ENCODE peak calls at places on chromosomes 16 and 17, in six cellular contexts. Z, M, P, A, C and J are unnamed samples.

GRCh38 chr17:74325743-74326379 is at the start of gene KIF19:
- DNase-seq in C (no peak), P (peak), Z (peak), A (no peak), M (no peak), J (peak)

GRCh38 chr17:73231363-73231762 is 30.3 kb downstream of the CPSF4L start:
- DNase-seq in A (peak), P (peak), Z (peak), C (peak), M (peak), J (peak)

GRCh38 chr17:82031885-82032627 is 578 bp downstream of the RAC3 start:
- DNase-seq in P (peak), M (no peak), Z (no peak), A (peak), C (no peak), J (no peak)

GRCh38 chr17:82228278-82228841 is 482 bp upstream of the SLC16A3 start:
- DNase-seq in P (no peak), C (no peak), Z (no peak), M (no peak), A (no peak), J (no peak)

GRCh38 chr16:10608687-10609409 is 28.4 kb upstream of the EMP2 start:
- DNase-seq in A (no peak), P (no peak), C (no peak), Z (peak), M (no peak), J (no peak)

GRCh38 chr17:35368086-35368824 is 5.2 kb downstream of the SLFN11 start:
- DNase-seq in P (no peak), C (no peak), M (peak), Z (no peak), A (no peak), J (no peak)

GRCh38 chr17:48577946-48578615 is at the start of gene HOXB4:
- DNase-seq in P (peak), A (no peak), M (peak), C (no peak), Z (peak), J (peak)

GRCh38 chr17:27985306-27985705 is 57.2 kb upstream of the NLK start:
- DNase-seq in Z (no peak), M (no peak), C (no peak), A (no peak), P (no peak), J (no peak)

GRCh38 chr17:40106760-40107265 is 6.4 kb upstream of the NR1D1 start:
- DNase-seq in C (no peak), A (no peak), Z (no peak), M (peak), P (no peak), J (no peak)

GRCh38 chr17:55263565-55264272 is 1.0 kb upstream of the HLF start:
- DNase-seq in P (peak), Z (no peak), M (no peak), A (no peak), C (no peak), J (no peak)

GRCh38 chr17:64111831-64112230 is 18.1 kb downstream of the ERN1 start:
- DNase-seq in M (no peak), Z (no peak), C (no peak), P (no peak), A (no peak), J (no peak)

GRCh38 chr16:50585331-50585776 is 37.2 kb downstream of the NKD1 start:
- DNase-seq in Z (peak), C (peak), A (no peak), P (peak), M (peak), J (no peak)

GRCh38 chr17:8123695-8124349 is at the start of gene HES7:
- DNase-seq in P (no peak), M (no peak), Z (no peak), A (no peak), C (peak), J (no peak)